ENCODE peak calls at places on chromosomes 2 and 18, in four cellular contexts. J, G, F and R are unnamed samples.

GRCh38 chr2:160582481-160583161 is 89.0 kb upstream of the RBMS1 start:
- DNase-seq in F (no peak), G (no peak), J (peak; percentile 81), R (no peak)

GRCh38 chr2:113181491-113182051 is 7.8 kb downstream of the PSD4 start:
- DNase-seq in J (no peak), F (no peak), G (no peak), R (no peak)

GRCh38 chr18:49207373-49207772 is 253.1 kb downstream of the DYM start:
- DNase-seq in F (no peak), G (no peak), J (no peak), R (no peak)

GRCh38 chr2:165627463-165627862 is 158.0 kb downstream of the CSRNP3 start:
- DNase-seq in J (no peak), F (no peak), G (no peak), R (no peak)

GRCh38 chr2:98713332-98714015 is 17.5 kb downstream of the MGAT4A start:
- DNase-seq in J (no peak), F (peak; percentile 48), G (no peak), R (no peak)

GRCh38 chr2:61750624-61751023 is 103.2 kb downstream of the FAM161A start:
- DNase-seq in F (no peak), G (no peak), J (no peak), R (no peak)

GRCh38 chr2:237072067-237072931 is 13.4 kb upstream of the COPS8 start:
- DNase-seq in F (no peak), J (peak; percentile 81), G (peak; percentile 33), R (peak; percentile 51)

GRCh38 chr18:10141559-10141958 is 227.7 kb downstream of the VAPA start:
- DNase-seq in G (peak; percentile 21), J (no peak), F (no peak), R (no peak)

GRCh38 chr2:191360918-191361317 is 115.7 kb downstream of the MYO1B start:
- DNase-seq in J (no peak), F (no peak), G (no peak), R (no peak)

GRCh38 chr18:79396431-79397287 is 929 bp downstream of the NFATC1 start:
- DNase-seq in F (no peak), G (no peak), J (no peak), R (no peak)

GRCh38 chr2:55943466-55943865 is 19.9 kb upstream of the EFEMP1 start:
- DNase-seq in J (no peak), G (no peak), F (no peak), R (no peak)

GRCh38 chr2:127086800-127087737 is 19.9 kb downstream of the BIN1 start:
- DNase-seq in G (no peak), J (peak; percentile 67), F (peak; percentile 81), R (no peak)

GRCh38 chr2:109457811-109458210 is 156.0 kb downstream of the SEPTIN10 start:
- DNase-seq in F (no peak), J (peak; percentile 36), G (no peak), R (no peak)

GRCh38 chr2:181072486-181072885 is 92.1 kb downstream of the UBE2E3 start:
- DNase-seq in G (no peak), J (no peak), F (no peak), R (no peak)

GRCh38 chr2:172282944-172283343 is 144.4 kb upstream of the ITGA6 start:
- DNase-seq in G (no peak), F (no peak), J (no peak), R (no peak)

GRCh38 chr2:86033751-86034680 is 71.7 kb downstream of the POLR1A start:
- DNase-seq in F (no peak), G (no peak), J (no peak), R (no peak)

GRCh38 chr2:54568876-54569298 is 112.8 kb downstream of the SPTBN1 start:
- DNase-seq in G (no peak), F (peak; percentile 87), J (no peak), R (no peak)

GRCh38 chr18:45828917-45829811 is 3.7 kb downstream of the SIGLEC15 start:
- DNase-seq in F (no peak), J (no peak), G (no peak), R (no peak)

GRCh38 chr18:59961086-59961485 is 61.3 kb downstream of the PMAIP1 start:
- DNase-seq in J (no peak), F (no peak), G (no peak), R (no peak)

GRCh38 chr2:231716641-231717280 is 8.4 kb downstream of the PTMA start:
- DNase-seq in F (no peak), J (no peak), G (no peak), R (peak; percentile 86)

GRCh38 chr2:148968776-148969175 is 69.7 kb upstream of the LYPD6B start:
- DNase-seq in J (no peak), G (no peak), F (peak; percentile 8), R (no peak)

GRCh38 chr2:64638502-64639120 is 15.1 kb downstream of the SERTAD2 start:
- DNase-seq in F (no peak), J (no peak), G (no peak), R (no peak)

GRCh38 chr2:170824526-170825015 is 7.9 kb downstream of the GAD1 start:
- DNase-seq in F (no peak), J (no peak), G (no peak), R (no peak)

GRCh38 chr2:102788880-102789250 is 27.0 kb downstream of the TMEM182 start:
- DNase-seq in J (no peak), F (no peak), G (no peak), R (no peak)

GRCh38 chr2:88692187-88692586 is 714 bp downstream of the RPIA start:
- DNase-seq in G (peak; percentile 35), F (no peak), J (peak; percentile 53), R (peak; percentile 32)

GRCh38 chr2:239223330-239224248 is 177.2 kb downstream of the HDAC4 start:
- DNase-seq in F (no peak), J (no peak), G (no peak), R (peak; percentile 79)

GRCh38 chr2:239222346-239223028 is 178.3 kb downstream of the HDAC4 start:
- DNase-seq in G (no peak), F (no peak), J (no peak), R (no peak)

GRCh38 chr2:239220976-239221375 is 179.8 kb downstream of the HDAC4 start:
- DNase-seq in F (no peak), G (no peak), J (no peak), R (no peak)

GRCh38 chr2:239223029-239223329 is 177.8 kb downstream of the HDAC4 start:
- DNase-seq in J (no peak), F (no peak), G (no peak), R (peak; percentile 25)

DNA sequence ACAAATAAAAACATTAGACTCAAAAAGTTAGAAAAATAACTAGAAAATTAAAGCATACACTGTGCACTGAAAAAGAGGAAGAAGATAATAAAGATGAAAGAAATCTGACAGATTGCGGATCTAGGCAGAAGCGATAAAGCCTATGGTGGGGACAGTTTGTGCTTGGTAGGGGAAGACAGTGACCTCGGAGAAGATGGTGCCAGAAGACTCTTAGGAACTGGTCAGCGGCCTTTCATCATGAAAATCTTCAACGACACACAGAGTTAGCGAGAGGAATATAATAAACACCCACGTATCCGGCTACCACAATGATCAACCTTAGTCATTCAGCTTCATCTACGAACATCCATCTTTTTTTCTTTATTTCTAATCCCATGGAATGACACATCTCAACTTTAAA is 180.5 kb downstream of the HDAC4 start:
- DNase-seq in J (no peak), G (no peak), F (no peak), R (no peak)
- TF ChIP-seq JUNB in J (no peak), G (no peak), F (no peak), R (no peak)

DNA sequence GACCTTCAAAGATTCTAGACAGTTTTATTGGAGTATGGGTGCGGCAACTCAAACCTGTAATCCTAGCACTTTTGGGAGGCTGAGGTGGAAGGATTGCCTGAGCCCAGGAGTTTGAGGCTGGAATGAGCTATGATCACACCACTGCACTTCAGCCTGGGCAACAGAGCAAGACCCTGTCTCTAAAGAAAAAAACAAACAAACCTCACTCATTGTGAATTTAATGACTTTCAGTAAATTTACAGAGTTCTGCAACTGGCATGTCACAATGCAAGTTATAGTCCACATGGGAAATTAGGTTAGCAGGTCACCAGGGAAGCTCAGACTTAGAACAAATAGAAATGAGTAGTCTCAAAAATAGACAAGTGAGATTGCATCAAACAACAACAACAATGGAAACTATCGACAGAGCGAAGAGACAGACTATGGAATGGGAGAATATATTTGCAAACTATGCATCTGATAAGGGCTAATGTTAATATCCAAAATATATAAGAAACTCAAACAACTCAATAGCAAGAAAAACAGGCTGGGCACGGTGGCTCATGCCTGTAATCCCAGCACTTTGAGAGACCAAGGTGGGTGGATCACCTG is 6.7 kb upstream of the NRBP1 start:
- DNase-seq in F (no peak), G (no peak), J (no peak), R (peak; percentile 44)
- H3K4me1 ChIP-seq in F (no peaks in the 10 kb centered on the region), G (no peaks in the 10 kb centered on the region), J (no peaks in the 10 kb centered on the region), R (peaks cover 43% of the 10 kb centered on the region)

GRCh38 chr2:106864051-106864450 is 21.9 kb downstream of the ST6GAL2 start:
- DNase-seq in J (no peak), F (no peak), G (no peak), R (no peak)

GRCh38 chr2:106869512-106870276 is 16.3 kb downstream of the ST6GAL2 start:
- DNase-seq in G (no peak), F (no peak), J (peak; percentile 26), R (no peak)

GRCh38 chr2:106866636-106867035 is 19.3 kb downstream of the ST6GAL2 start:
- DNase-seq in G (no peak), J (no peak), F (no peak), R (no peak)

GRCh38 chr2:106867231-106867943 is 18.6 kb downstream of the ST6GAL2 start:
- DNase-seq in F (no peak), J (no peak), G (no peak), R (no peak)

DNA sequence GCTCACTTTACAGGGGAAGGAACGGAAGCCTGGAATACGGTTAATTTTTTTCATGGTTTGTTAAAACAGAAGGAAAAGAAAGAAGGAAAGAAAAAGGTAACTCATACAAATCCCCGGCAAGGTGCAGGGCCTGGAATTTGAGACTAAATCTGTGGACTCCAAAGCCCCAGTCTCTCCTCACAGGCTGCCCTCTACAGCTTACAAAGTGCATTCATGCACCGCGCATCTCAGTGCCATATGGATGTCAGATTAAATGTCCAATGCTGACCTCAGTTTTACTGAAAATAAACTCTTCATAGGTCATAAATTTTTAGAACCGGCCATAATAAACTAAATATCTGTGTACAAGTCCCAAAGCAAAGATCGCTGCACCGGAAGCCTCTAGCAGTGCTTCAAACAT is 17.8 kb downstream of the ST6GAL2 start:
- DNase-seq in F (no peak), G (no peak), J (peak; percentile 63), R (peak; percentile 18)
- TF ChIP-seq JUNB in F (no peak), G (no peak), J (no peak), R (no peak)

DNA sequence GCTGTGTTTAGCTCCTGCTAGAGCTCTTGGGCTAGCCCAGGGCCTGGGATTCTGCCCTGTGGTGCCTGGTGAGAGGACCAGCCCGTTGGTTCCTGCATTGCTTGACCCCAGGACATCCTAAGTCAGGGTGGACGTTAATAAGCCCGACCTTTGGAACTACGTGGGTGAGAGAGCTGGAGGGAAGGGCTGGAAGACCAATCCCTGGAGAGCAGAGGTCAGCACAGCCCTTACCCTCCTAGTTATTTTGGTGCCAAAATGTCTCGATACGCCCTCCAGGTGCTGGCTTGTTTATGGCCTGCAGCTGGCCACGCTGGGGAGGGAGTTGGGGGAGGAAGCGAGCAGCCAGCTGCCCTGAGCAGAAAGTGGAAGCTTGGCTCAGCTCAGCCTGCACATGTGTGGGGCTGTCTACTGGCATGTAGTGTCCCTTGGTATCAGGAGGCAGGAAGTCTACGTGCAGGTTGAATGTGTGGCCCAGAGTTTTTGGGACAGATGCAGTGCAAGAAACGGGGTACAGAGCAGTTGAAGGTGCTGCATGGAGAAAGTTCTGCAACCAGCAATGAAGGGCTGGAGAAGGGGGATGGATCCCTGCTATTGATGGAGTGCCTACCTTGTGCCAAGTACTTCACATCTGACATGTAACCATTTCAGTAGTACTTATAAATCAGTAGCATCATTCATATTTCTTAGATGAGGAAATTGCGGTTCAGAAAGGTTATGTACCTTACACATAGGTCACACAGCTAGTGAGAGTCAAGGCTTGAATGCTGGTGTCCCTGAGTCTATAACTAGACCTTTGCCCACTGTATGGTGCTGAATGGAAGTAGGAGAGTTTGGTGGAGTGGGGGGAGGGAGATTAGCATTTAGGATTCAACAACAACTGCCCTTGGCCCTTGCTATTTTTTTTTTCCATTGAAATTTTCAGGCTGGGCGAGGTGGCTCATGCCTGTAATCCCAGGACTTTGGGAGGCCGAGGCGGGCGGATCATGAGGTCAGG is 5.0 kb upstream of the DGKD start:
- DNase-seq in G (no peak), F (no peak), J (no peak), R (peak; percentile 62)
- H3K4me1 ChIP-seq in G (peaks cover 42% of the 10 kb centered on the region), F (peaks cover 27% of the 10 kb centered on the region), J (no peaks in the 10 kb centered on the region), R (peaks cover 84% of the 10 kb centered on the region)